ENCODE peak calls at places on chromosomes 3 and 15, in nine cellular contexts. M is heart right ventricle, Z is cardiac muscle cell, V is tibial artery, U is spleen, E is esophagus squamous epithelium, H is upper lobe of right lung, B is lung, P is mesendoderm. F is an unnamed sample. For H3K4me1, the result is how much of the 10 kb centered on the place peaks cover.

GRCh38 chr3:9969632-9970019 is 17.0 kb downstream of the EMC3 start:
- DNase-seq in M (no peak), Z (no peak), V (no peak), U (no peak), E (no peak), H (no peak), B (no peak), P (no peak), F (no peak)

GRCh38 chr3:134426660-134427181 is 52.5 kb upstream of the AMOTL2 start:
- DNase-seq in M (no peak), Z (no peak), V (no peak), U (no peak), E (no peak), H (no peak), B (no peak), P (no peak), F (no peak)

GRCh38 chr3:121916189-121916588 is 22.0 kb downstream of the SLC15A2 start:
- DNase-seq in M (no peak), Z (no peak), V (no peak), U (no peak), E (no peak), H (no peak), B (no peak), P (no peak), F (no peak)

GRCh38 chr3:183381179-183381578 is 47.2 kb downstream of the MCF2L2 start:
- DNase-seq in M (no peak), Z (no peak), V (no peak), U (no peak), E (no peak), H (no peak), B (no peak), P (no peak), F (no peak)

GRCh38 chr15:42576776-42577175 is 1.4 kb downstream of the STARD9 start:
- DNase-seq in M (no peak), Z (no peak), V (no peak), U (no peak), E (no peak), H (no peak), B (no peak), P (no peak), F (no peak)

GRCh38 chr3:73549071-73549600 is 75.6 kb downstream of the PDZRN3 start:
- DNase-seq in M (no peak), Z (no peak), V (no peak), U (no peak), E (no peak), H (no peak), B (no peak), P (no peak), F (no peak)

GRCh38 chr3:98877132-98877531 is 24.4 kb downstream of the DCBLD2 start:
- DNase-seq in M (no peak), Z (no peak), V (no peak), U (no peak), E (no peak), H (no peak), B (no peak), P (no peak), F (no peak)

GRCh38 chr3:149462653-149463052 is 11.8 kb upstream of the TM4SF4 start:
- DNase-seq in M (no peak), Z (no peak), V (no peak), U (no peak), E (no peak), H (no peak), B (no peak), P (no peak), F (no peak)

GRCh38 chr3:108462899-108463298 is 47.5 kb downstream of the MYH15 start:
- DNase-seq in M (no peak), Z (no peak), V (no peak), U (no peak), E (no peak), H (no peak), B (no peak), P (no peak), F (no peak)

GRCh38 chr3:169379496-169380121 is 283.9 kb downstream of the MECOM start:
- DNase-seq in M (no peak), Z (no peak), V (no peak), U (no peak), E (no peak), H (no peak), B (no peak), P (no peak), F (no peak)

GRCh38 chr3:48595526-48596121 is 495 bp upstream of the COL7A1 start:
- DNase-seq in M (peak), Z (no peak), V (no peak), U (no peak), E (no peak), H (no peak), B (peak), P (peak), F (peak)

GRCh38 chr3:13124631-13125030 is 51.4 kb upstream of the IQSEC1 start:
- DNase-seq in M (no peak), Z (no peak), V (no peak), U (peak), E (no peak), H (peak), B (no peak), P (no peak), F (no peak)

GRCh38 chr3:38662544-38662943 is 13.1 kb upstream of the SCN5A start:
- DNase-seq in M (no peak), Z (no peak), V (no peak), U (no peak), E (no peak), H (no peak), B (no peak), P (peak), F (peak)

GRCh38 chr15:61266916-61267315 is 37.8 kb upstream of the RORA start:
- DNase-seq in M (no peak), Z (no peak), V (no peak), U (no peak), E (no peak), H (no peak), B (no peak), P (no peak), F (no peak)

GRCh38 chr3:126313580-126314304 is 43.5 kb downstream of the KLF15 start:
- DNase-seq in M (no peak), Z (no peak), V (no peak), U (peak), E (no peak), H (peak), B (no peak), P (no peak), F (no peak)

GRCh38 chr15:73572296-73572695 is 60.9 kb downstream of the NPTN start:
- DNase-seq in M (no peak), Z (no peak), V (no peak), U (no peak), E (no peak), H (no peak), B (no peak), P (no peak), F (no peak)

GRCh38 chr15:88012711-88013110 is 243.8 kb downstream of the NTRK3 start:
- DNase-seq in M (no peak), Z (no peak), V (no peak), U (no peak), E (no peak), H (no peak), B (no peak), P (no peak), F (no peak)

GRCh38 chr3:4306860-4307259 is 3.7 kb downstream of the SETMAR start:
- DNase-seq in M (no peak), Z (no peak), V (no peak), U (no peak), E (no peak), H (no peak), B (no peak), P (no peak), F (no peak)

GRCh38 chr3:46987485-46988401 is 8.3 kb downstream of the NBEAL2 start:
- DNase-seq in M (peak), Z (no peak), V (peak), U (peak), E (peak), H (peak), B (peak), P (peak), F (no peak)

DNA sequence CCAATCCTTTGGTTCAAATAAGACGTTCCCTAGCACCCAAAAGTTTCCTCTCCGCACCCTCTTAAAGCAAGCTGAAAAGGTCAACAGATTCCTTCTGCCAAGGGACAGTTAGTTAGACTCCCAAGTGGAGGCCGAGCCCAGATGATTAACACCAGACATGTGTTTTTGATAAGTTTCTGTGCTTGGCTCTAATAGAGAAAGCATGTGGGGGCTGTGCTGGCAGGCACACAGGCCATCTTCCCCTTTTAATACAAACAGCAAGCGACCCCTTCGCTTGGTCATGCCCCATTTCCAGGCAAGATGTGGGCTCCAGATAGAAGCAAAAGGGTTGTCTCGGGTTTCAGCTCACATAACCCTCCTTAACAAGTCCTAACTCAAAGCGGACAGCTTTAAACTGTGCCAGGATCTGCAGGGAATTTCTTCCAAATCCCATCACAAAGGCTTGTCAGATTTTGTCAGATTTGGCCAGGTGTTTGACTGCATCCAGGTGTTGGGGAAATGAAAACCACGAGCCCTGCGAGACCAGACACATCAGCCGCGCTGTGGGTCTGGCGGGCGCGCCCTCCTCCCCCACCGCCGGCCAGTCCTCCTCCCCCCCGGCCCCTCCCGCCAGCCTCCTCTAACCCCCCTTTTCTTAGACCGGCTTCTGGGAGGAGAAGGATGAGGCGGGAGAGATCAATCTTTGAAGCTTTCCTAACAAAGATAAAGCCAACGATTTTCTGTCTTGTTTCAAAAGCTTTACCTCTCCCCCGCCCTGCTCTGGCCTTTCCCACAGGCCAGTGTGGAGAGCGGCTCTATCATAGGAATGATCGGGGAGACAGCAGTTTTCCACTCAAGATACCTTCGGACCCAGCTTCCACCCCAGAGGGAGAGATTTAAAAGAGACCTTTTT is 3.4 kb downstream of the HES1 start:
- DNase-seq in M (no peak), Z (peak), V (peak), U (no peak), E (no peak), H (peak), B (no peak), P (peak), F (peak)
- H3K4me1 ChIP-seq in M (under half), Z (under half), V (under half), U (half or more), E (under half), H (half or more), B (under half), P (under half), F (half or more)

GRCh38 chr3:195540526-195540925 is 2.6 kb downstream of the PPP1R2 start:
- DNase-seq in M (no peak), Z (no peak), V (no peak), U (no peak), E (no peak), H (no peak), B (no peak), P (no peak), F (no peak)

GRCh38 chr3:195537995-195538394 is 5.1 kb downstream of the PPP1R2 start:
- DNase-seq in M (no peak), Z (no peak), V (no peak), U (no peak), E (no peak), H (no peak), B (no peak), P (no peak), F (no peak)

GRCh38 chr3:195542261-195542660 is 864 bp downstream of the PPP1R2 start:
- DNase-seq in M (no peak), Z (no peak), V (no peak), U (no peak), E (no peak), H (no peak), B (no peak), P (no peak), F (no peak)

GRCh38 chr3:195539479-195539878 is 3.6 kb downstream of the PPP1R2 start:
- DNase-seq in M (no peak), Z (no peak), V (no peak), U (no peak), E (no peak), H (no peak), B (no peak), P (no peak), F (no peak)

DNA sequence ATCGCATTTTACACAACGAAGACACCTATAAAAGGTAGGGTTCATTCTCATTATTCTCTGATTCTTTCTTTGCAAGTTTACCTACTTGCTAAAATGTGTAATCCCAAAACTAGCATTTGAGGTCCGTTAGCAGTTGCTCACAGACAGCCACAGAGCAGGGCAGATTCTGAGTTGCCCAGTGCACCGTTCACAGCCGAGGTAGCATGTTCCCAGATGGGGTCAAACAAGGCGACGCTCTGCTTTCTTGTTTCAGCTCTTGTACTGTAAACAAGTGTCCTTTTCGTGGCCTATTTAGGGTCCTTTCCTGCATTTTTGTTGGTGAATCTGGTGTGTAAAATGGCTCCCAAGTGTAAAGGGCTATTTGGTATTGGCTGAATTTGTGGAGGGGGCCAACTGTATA is 3.1 kb downstream of the PPP1R2 start:
- DNase-seq in M (no peak), Z (no peak), V (no peak), U (no peak), E (no peak), H (no peak), B (no peak), P (no peak), F (no peak)
- H3K4me1 ChIP-seq in M (under half), Z (under half), V (under half), U (half or more), E (under half), H (under half), B (under half), P (under half), F (under half)

DNA sequence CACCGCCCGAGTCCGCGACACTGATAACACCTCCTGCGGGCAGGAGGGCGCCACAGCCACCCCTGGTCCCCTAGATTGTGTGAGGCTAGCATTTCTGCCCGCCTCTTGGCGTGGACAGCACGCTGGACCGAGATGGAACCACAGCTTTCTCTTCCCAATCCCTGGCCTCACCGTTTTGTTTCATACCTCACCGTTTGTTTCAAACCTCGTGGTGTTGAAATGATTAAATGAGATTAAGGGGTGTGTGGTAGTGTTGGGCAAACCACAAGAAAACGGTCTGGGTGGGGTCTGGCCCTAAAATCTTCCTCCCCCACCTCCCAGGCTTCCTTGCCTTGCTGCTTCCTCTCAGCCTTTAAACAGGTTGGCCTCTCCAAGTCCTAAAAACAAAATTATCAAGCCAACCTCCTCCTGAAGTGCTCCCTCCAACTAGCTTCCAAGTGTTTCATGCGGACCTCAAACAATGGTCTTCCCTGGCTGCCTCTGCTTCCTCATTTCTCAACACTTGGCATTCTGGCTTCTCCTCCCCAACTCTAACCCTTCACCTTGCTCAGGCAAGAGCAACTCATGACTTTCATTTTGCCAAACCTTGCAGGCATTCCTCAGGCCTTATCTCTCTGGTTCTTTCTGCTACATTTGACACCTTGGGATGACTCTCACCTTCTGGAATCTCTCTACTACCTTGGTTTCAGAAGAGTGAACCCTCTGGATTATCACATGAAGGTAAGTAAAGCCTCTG is 1.4 kb upstream of the ATP13A3 start:
- DNase-seq in M (no peak), Z (no peak), V (no peak), U (no peak), E (no peak), H (no peak), B (no peak), P (peak), F (no peak)
- H3K4me1 ChIP-seq in M (under half), Z (under half), V (under half), U (half or more), E (under half), H (under half), B (under half), P (under half), F (under half)

DNA sequence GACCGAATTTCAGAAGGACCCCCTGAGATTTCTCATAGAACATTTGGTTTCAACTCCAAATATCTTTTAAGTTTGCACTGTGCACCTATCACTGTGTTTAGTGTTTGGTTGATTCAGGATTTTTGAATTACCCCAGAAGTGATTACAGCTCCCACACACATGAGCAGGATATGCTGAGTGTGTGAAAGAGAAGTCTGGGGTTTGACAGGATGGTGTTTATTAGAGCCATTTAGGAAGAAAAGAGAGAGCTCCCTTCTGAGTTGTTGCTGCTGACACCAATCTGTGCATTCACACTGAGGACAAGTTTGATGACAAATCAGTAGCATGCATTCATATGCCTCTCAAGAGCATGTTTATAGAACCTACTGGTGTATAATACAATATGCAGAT is 118.1 kb downstream of the RPL22L1 start:
- DNase-seq in M (no peak), Z (no peak), V (no peak), U (no peak), E (no peak), H (no peak), B (no peak), P (no peak), F (no peak)
- H3K4me1 ChIP-seq in M (under half), Z (under half), V (under half), U (under half), E (under half), H (under half), B (under half), P (under half), F (under half)

DNA sequence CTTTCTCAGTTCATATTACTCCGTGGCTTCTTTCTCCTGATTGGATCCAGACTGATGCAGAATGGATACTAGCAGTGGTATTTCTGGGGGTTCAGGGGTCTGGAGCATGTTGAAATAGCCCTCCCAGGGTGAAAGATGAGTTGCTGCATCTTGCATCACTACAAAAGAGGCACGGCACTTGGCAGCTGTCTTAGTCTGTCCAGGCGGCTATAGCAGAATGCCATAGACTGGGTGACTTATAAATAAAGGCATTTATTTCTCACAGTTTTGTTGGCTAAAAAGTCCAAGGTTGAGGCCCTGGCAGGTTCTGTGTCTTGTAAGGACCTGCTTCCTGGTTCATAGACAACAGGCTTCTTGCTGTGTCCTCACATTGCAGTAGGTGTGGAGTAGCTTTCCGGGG is 671 bp upstream of the BCL2L10 start:
- DNase-seq in M (no peak), Z (no peak), V (no peak), U (no peak), E (no peak), H (no peak), B (no peak), P (no peak), F (no peak)
- H3K4me1 ChIP-seq in M (under half), Z (under half), V (under half), U (under half), E (under half), H (under half), B (under half), P (under half), F (under half)

GRCh38 chr15:70196314-70197291 is 98.9 kb upstream of the TLE3 start:
- DNase-seq in M (no peak), Z (peak), V (peak), U (no peak), E (peak), H (peak), B (peak), P (peak), F (peak)
- H3K4me1 ChIP-seq in M (under half), Z (under half), V (under half), U (under half), E (half or more), H (under half), B (under half), P (under half), F (under half)

GRCh38 chr3:51678186-51678585 is 7.1 kb downstream of the TEX264 start:
- DNase-seq in M (no peak), Z (no peak), V (no peak), U (peak), E (no peak), H (peak), B (no peak), P (no peak), F (no peak)

GRCh38 chr3:51675201-51675611 is 4.2 kb downstream of the TEX264 start:
- DNase-seq in M (no peak), Z (no peak), V (no peak), U (no peak), E (no peak), H (peak), B (no peak), P (no peak), F (no peak)

GRCh38 chr3:51673802-51674654 is 3.0 kb downstream of the TEX264 start:
- DNase-seq in M (no peak), Z (no peak), V (no peak), U (peak), E (no peak), H (peak), B (no peak), P (no peak), F (peak)

GRCh38 chr3:51677358-51677757 is 6.3 kb downstream of the TEX264 start:
- DNase-seq in M (no peak), Z (no peak), V (no peak), U (peak), E (no peak), H (peak), B (no peak), P (no peak), F (no peak)

GRCh38 chr3:51676102-51676640 is 5.1 kb downstream of the TEX264 start:
- DNase-seq in M (no peak), Z (no peak), V (no peak), U (peak), E (no peak), H (peak), B (no peak), P (no peak), F (no peak)
- H3K4me1 ChIP-seq in M (under half), Z (under half), V (under half), U (half or more), E (half or more), H (under half), B (under half), P (under half), F (under half)

GRCh38 chr15:83062768-83063180 is 4.3 kb downstream of the BTBD1 start:
- DNase-seq in M (no peak), Z (no peak), V (no peak), U (no peak), E (no peak), H (no peak), B (no peak), P (no peak), F (no peak)
- H3K4me1 ChIP-seq in M (under half), Z (under half), V (under half), U (half or more), E (under half), H (half or more), B (under half), P (under half), F (half or more)

F was measured in HAP-1.